ENCODE peak calls at places on chromosomes 13 and 19, in six cellular contexts. W is fibroblast of villous mesenchyme; G is endothelial cell; N is right lobe of liver; H is activated T-helper 2 cell treated with anti-CD3 and anti-CD28 coated beads, Interferon-gamma antibody, Interleukin-2, Interleukin-4, amounts not matched to agents 10 μg/mL and 5 μg/mL and 100 μg/mL, durations not matched to agents 14 hours and 24 hours and 36 hours; B is CD4-positive, alpha-beta memory T cell. C is an unnamed sample.

GRCh38 chr13:79522583-79522982 is 41.6 kb downstream of the NDFIP2 start:
- DNase-seq in W (peak; percentile 33), G (no peak), N (no peak), H (peak; percentile 58), B (no peak), C (no peak)

GRCh38 chr19:45130888-45131615 is 29.7 kb downstream of the NKPD1 start:
- DNase-seq in W (peak; percentile 9), G (no peak), N (no peak), H (no peak), B (no peak), C (peak; percentile 38)

GRCh38 chr13:94301487-94301886 is 178.0 kb downstream of the DCT start:
- DNase-seq in W (no peak), G (no peak), N (no peak), H (no peak), B (no peak), C (no peak)

GRCh38 chr19:615619-616018 is 17.7 kb downstream of the POLRMT start:
- DNase-seq in W (no peak), G (no peak), N (peak; percentile 35), H (no peak), B (no peak), C (no peak)

GRCh38 chr19:35249848-35250711 is 1.3 kb downstream of the LSR start:
- DNase-seq in W (no peak), G (no peak), N (peak; percentile 74), H (no peak), B (no peak), C (no peak)

GRCh38 chr19:8512115-8512967 is 1.6 kb downstream of the ZNF414 start:
- DNase-seq in W (no peak), G (no peak), N (no peak), H (no peak), B (no peak), C (no peak)

GRCh38 chr19:19788015-19788414 is 33.5 kb downstream of the ZNF506 start:
- DNase-seq in W (no peak), G (no peak), N (no peak), H (no peak), B (no peak), C (no peak)

GRCh38 chr13:87669379-87669978 is 1.7 kb upstream of the SLITRK5 start:
- DNase-seq in W (peak; percentile 8), G (no peak), N (no peak), H (no peak), B (no peak), C (no peak)

GRCh38 chr13:76552373-76552772 is 333.8 kb downstream of the KCTD12 start:
- DNase-seq in W (no peak), G (no peak), N (no peak), H (no peak), B (no peak), C (no peak)

GRCh38 chr19:13835791-13836723 is 40.8 kb downstream of the ZSWIM4 start:
- DNase-seq in W (no peak), G (no peak), N (peak; percentile 75), H (no peak), B (no peak), C (no peak)

GRCh38 chr13:113742000-113742441 is 17.0 kb upstream of the TMEM255B start:
- DNase-seq in W (peak; percentile 71), G (peak; percentile 37), N (peak; percentile 71), H (no peak), B (no peak), C (peak; percentile 46)

GRCh38 chr19:13447978-13448377 is 58.3 kb downstream of the CACNA1A start:
- DNase-seq in W (no peak), G (no peak), N (no peak), H (no peak), B (no peak), C (no peak)

GRCh38 chr13:24050292-24050711 is 110.2 kb upstream of the SPATA13 start:
- DNase-seq in W (peak; percentile 76), G (no peak), N (no peak), H (no peak), B (no peak), C (no peak)